ENCODE peak calls at places on chromosome 2, in nine cellular contexts. I, N, J, G, F, E, U, B and T are unnamed samples.

GRCh38 chr2:5042666-5043440 is 649.3 kb upstream of the SOX11 start:
- DNase-seq in J (no peak), N (no peak), U (no peak), G (no peak), B (no peak), E (no peak), F (no peak), I (no peak), T (no peak)

GRCh38 chr2:185279999-185280398 is 458.6 kb upstream of the FSIP2 start:
- DNase-seq in G (peak; percentile 37), J (peak; percentile 64), U (no peak), N (no peak), B (no peak), E (no peak), I (peak; percentile 16), F (no peak), T (no peak)

GRCh38 chr2:18132697-18133096 is 254.2 kb downstream of the KCNS3 start:
- DNase-seq in I (peak; percentile 91), E (no peak), B (no peak), G (peak; percentile 19), U (no peak), N (no peak), J (peak; percentile 41), F (no peak), T (no peak)

GRCh38 chr2:88603146-88603545 is 24.1 kb downstream of the EIF2AK3 start:
- DNase-seq in F (no peak), E (no peak), I (peak; percentile 79), G (peak; percentile 42), N (no peak), U (no peak), J (no peak), B (no peak), T (no peak)

GRCh38 chr2:234495801-234496441 is 960 bp downstream of the ARL4C start:
- DNase-seq in J (peak; percentile 53), B (no peak), F (no peak), N (no peak), G (peak; percentile 47), U (peak; percentile 69), E (peak; percentile 88), I (no peak), T (peak; percentile 22)

GRCh38 chr2:181465686-181466375 is 8.6 kb downstream of the ITGA4 start:
- DNase-seq in G (peak; percentile 37), I (peak; percentile 71), F (no peak), U (no peak), N (no peak), J (peak; percentile 80), B (no peak), E (no peak), T (no peak)

GRCh38 chr2:225056330-225057073 is 14.2 kb upstream of the DOCK10 start:
- DNase-seq in G (peak; percentile 75), J (no peak), N (no peak), B (no peak), E (no peak), U (no peak), F (no peak), I (peak; percentile 25), T (no peak)

GRCh38 chr2:60400462-60400861 is 153.0 kb downstream of the BCL11A start:
- DNase-seq in J (no peak), I (no peak), N (no peak), E (no peak), G (no peak), U (no peak), B (no peak), F (no peak), T (no peak)

GRCh38 chr2:168320267-168320666 is 72.9 kb upstream of the STK39 start:
- DNase-seq in J (no peak), F (no peak), B (no peak), E (no peak), N (no peak), U (no peak), I (peak; percentile 13), G (no peak), T (no peak)

GRCh38 chr2:188571543-188571942 is 279.9 kb downstream of the GULP1 start:
- DNase-seq in J (peak; percentile 45), E (no peak), I (no peak), G (no peak), U (no peak), F (no peak), N (no peak), B (no peak), T (no peak)

GRCh38 chr2:100817388-100817985 is 2.5 kb upstream of the NPAS2 start:
- DNase-seq in I (no peak), N (no peak), J (peak; percentile 33), B (no peak), F (no peak), G (peak; percentile 22), E (no peak), U (no peak), T (no peak)

GRCh38 chr2:100818003-100818605 is 1.8 kb upstream of the NPAS2 start:
- DNase-seq in G (no peak), J (peak; percentile 62), N (no peak), U (no peak), F (no peak), I (peak; percentile 34), E (no peak), B (no peak), T (no peak)

GRCh38 chr2:100819365-100820345 is at the start of gene NPAS2:
- DNase-seq in U (peak; percentile 53), G (peak; percentile 64), J (peak; percentile 76), E (no peak), I (peak; percentile 51), B (no peak), N (peak; percentile 71), F (no peak), T (peak; percentile 69)

GRCh38 chr2:100820346-100821254 is 661 bp downstream of the NPAS2 start:
- DNase-seq in J (peak; percentile 31), G (peak; percentile 62), F (no peak), I (no peak), N (no peak), U (no peak), B (no peak), E (no peak), T (peak; percentile 22)

DNA sequence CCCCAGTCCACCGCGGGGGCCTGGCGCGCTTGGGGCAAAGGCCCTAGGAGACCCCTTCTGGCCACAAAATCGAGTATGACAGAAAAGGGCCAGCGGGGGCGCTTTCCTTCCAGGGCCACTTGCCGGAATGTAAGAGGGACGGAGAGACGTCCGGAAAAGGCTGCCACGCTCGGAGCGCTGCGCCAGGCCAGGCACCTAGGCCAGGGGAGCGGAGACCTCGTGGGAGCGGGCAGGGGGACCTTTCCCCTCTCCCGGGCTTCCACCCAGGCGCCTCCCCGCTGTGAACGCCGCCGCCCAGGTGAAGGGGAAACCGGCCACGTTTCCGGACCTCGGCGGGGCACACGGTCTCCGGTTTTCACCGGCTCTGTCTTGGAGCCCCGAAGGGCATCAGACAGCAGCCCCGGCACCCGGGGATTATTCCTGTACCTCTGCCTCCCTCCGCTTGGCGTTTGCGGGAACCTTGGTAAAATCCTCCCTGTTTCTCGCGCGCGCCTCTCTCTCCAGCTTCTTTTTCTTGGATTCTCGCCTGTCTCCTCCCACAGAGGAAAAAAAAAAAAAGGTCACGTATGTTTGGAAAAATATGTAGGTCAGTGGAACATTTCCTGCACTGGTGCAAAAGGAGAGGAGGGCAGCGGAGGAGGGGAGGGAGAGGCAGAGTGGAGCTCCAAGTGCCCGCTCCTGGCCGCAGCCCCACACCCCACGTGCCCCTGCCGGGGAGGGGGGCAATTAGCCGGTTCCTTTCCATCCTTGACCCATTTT is 1.2 kb upstream of the NPAS2 start:
- DNase-seq in J (peak; percentile 88), F (no peak), U (peak; percentile 54), B (no peak), N (peak; percentile 89), I (peak; percentile 69), G (peak; percentile 89), E (no peak), T (peak; percentile 71)
- H3K4me1 ChIP-seq in J (peaks cover 28% of the 10 kb centered on the region), F (no peaks in the 10 kb centered on the region), U (peaks cover 23% of the 10 kb centered on the region), B (peaks cover 9% of the 10 kb centered on the region), N (peaks cover 45% of the 10 kb centered on the region), I (peaks cover 2% of the 10 kb centered on the region), G (peaks cover 21% of the 10 kb centered on the region), E (peaks cover 4% of the 10 kb centered on the region), T (peaks cover 23% of the 10 kb centered on the region)

GRCh38 chr2:236166781-236167296 is 1.3 kb downstream of the GBX2 start:
- DNase-seq in E (no peak), I (no peak), U (no peak), G (no peak), F (peak; percentile 11), N (no peak), B (no peak), J (no peak), T (no peak)
- H3K4me1 ChIP-seq in E (peaks cover 26% of the 10 kb centered on the region), I (no peaks in the 10 kb centered on the region), U (no peaks in the 10 kb centered on the region), G (peaks cover 48% of the 10 kb centered on the region), F (no peaks in the 10 kb centered on the region), N (peaks cover 56% of the 10 kb centered on the region), B (no peaks in the 10 kb centered on the region), J (peaks cover 10% of the 10 kb centered on the region), T (peaks cover 24% of the 10 kb centered on the region)

DNA sequence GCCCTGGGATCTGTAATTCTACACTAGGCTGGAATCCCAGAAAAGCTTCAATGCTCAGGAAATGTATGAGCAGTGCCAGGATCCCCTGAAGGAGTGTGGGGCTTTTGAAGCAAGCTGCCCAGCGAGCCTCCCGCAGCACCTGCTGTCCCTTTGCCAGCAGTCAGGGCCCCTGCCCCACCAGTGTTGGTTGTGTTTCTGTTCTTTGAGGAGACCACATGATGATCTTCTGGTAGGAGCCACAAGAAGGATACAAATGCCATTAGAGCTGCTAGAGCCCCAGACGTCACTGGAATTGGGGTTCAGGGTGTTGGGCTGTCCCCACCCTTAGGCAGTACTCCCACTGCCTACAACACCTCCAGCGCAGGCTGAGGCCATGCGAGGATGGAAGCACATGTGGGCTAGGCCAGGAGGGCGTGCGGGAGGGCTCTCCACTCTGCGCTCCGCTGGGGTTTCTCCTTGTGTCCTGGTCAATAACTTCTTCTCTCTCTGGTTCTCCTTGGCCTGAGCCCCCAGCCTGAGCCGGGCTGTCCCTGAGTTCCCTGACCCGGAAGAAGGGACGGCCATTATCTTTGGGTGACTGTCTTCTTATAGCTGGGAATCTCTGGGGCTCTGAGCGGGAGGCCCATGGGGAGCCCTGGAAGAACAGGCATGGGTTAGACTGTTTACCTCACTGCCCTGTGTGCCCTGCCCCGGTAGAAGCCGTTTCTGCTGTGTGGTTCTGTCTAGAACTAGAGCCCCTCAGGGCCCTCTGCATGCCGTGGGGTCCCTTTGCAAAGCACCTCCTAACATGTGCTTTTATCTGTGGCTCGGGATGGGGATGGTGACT is 73.9 kb downstream of the LRRFIP1 start:
- DNase-seq in F (no peak), G (no peak), U (no peak), B (no peak), E (peak; percentile 79), J (no peak), I (no peak), N (no peak), T (no peak)
- H3K4me1 ChIP-seq in F (peaks cover 38% of the 10 kb centered on the region), G (peaks cover 65% of the 10 kb centered on the region), U (peaks cover 99% of the 10 kb centered on the region), B (peaks cover 99% of the 10 kb centered on the region), E (peaks cover 92% of the 10 kb centered on the region), J (peaks cover 51% of the 10 kb centered on the region), I (peaks cover 40% of the 10 kb centered on the region), N (peaks cover 100% of the 10 kb centered on the region), T (peaks cover 99% of the 10 kb centered on the region)

DNA sequence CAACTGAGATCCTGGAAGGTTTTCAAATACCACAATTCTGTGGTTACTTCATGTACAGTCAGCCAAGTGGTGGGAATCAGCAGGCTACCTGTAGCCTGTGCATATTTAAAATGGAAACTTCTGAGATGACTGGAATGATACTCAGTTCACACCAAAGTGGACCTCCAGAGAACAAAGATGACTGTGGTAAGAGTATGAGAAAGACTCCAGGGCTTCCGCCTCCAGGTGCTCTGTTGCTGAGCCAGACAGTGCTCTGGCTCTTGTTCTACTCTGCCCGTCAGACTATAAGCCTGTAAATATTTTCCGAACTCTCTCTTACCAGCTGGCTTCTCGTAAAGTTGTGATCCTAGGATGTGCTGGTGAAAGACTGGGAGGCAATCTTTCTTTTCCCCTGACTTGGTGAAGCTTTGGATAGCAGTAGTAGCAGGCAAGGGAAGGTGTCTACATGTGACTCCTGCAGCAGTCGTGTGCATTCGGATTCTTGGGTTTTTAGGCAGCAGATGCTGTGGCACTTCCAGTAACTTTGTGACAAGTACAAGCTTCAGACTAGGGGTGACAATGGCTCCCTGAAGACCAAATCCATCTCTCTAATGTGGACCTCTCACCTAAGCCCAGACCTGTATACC is 23.1 kb downstream of the ST3GAL5 start:
- DNase-seq in F (no peak), U (peak; percentile 37), B (no peak), J (no peak), N (no peak), E (no peak), G (peak; percentile 47), I (peak; percentile 93), T (no peak)
- H3K4me1 ChIP-seq in F (peaks cover 11% of the 10 kb centered on the region), U (peaks cover 9% of the 10 kb centered on the region), B (peaks cover 16% of the 10 kb centered on the region), J (no peaks in the 10 kb centered on the region), N (no peaks in the 10 kb centered on the region), E (peaks cover 19% of the 10 kb centered on the region), G (peaks cover 7% of the 10 kb centered on the region), I (no peaks in the 10 kb centered on the region), T (peaks cover 7% of the 10 kb centered on the region)